ENCODE peak calls at places on chromosomes 6 and 20, in five cellular contexts. One of them, this sample, is unnamed.

GRCh38 chr6:133632206-133632605 is 256.7 kb upstream of the TCF21 start:
- DNase-seq in fibroblast of villous mesenchyme: peak; percentile 68
- DNase-seq in fibroblast of pulmonary artery: peak; percentile 81
- DNase-seq in GM23338: no peak
- DNase-seq in cardiac fibroblast: peak; percentile 79
- DNase-seq in this sample: no peak

GRCh38 chr6:4914412-4915159 is 89.3 kb downstream of the RPP40 start:
- DNase-seq in GM23338: no peak
- DNase-seq in fibroblast of villous mesenchyme: peak; percentile 83
- DNase-seq in cardiac fibroblast: peak; percentile 58
- DNase-seq in fibroblast of pulmonary artery: no peak
- DNase-seq in this sample: no peak

GRCh38 chr6:25138024-25138696 is 141.0 kb upstream of the CARMIL1 start:
- DNase-seq in fibroblast of villous mesenchyme: peak; percentile 82
- DNase-seq in cardiac fibroblast: peak; percentile 86
- DNase-seq in fibroblast of pulmonary artery: peak; percentile 87
- DNase-seq in GM23338: no peak
- DNase-seq in this sample: no peak

GRCh38 chr6:161272600-161273355 is 1.1 kb downstream of the AGPAT4 start:
- DNase-seq in fibroblast of villous mesenchyme: peak; percentile 58
- DNase-seq in cardiac fibroblast: peak; percentile 59
- DNase-seq in fibroblast of pulmonary artery: peak; percentile 53
- DNase-seq in GM23338: peak; percentile 86
- DNase-seq in this sample: peak; percentile 3

GRCh38 chr20:44748005-44748370 is 2.3 kb downstream of the KCNK15 start:
- DNase-seq in fibroblast of villous mesenchyme: no peak
- DNase-seq in cardiac fibroblast: peak; percentile 22
- DNase-seq in GM23338: no peak
- DNase-seq in fibroblast of pulmonary artery: no peak
- DNase-seq in this sample: peak; percentile 18

GRCh38 chr20:21102691-21103311 is 3.4 kb downstream of the LINC00237 start:
- DNase-seq in cardiac fibroblast: no peak
- DNase-seq in GM23338: peak; percentile 81
- DNase-seq in fibroblast of villous mesenchyme: peak; percentile 11
- DNase-seq in fibroblast of pulmonary artery: peak; percentile 7
- DNase-seq in this sample: no peak

GRCh38 chr20:36482044-36482473 is 59.3 kb upstream of the MYL9 start:
- DNase-seq in cardiac fibroblast: no peak
- DNase-seq in fibroblast of villous mesenchyme: no peak
- DNase-seq in GM23338: no peak
- DNase-seq in fibroblast of pulmonary artery: no peak
- DNase-seq in this sample: no peak

GRCh38 chr6:34664270-34664971 is 32.1 kb downstream of the ILRUN start:
- DNase-seq in fibroblast of villous mesenchyme: peak; percentile 72
- DNase-seq in GM23338: no peak
- DNase-seq in cardiac fibroblast: peak; percentile 76
- DNase-seq in fibroblast of pulmonary artery: peak; percentile 79
- DNase-seq in this sample: no peak

GRCh38 chr6:37131104-37131959 is 38.6 kb upstream of the PIM1 start:
- DNase-seq in fibroblast of villous mesenchyme: peak; percentile 52
- DNase-seq in cardiac fibroblast: no peak
- DNase-seq in GM23338: no peak
- DNase-seq in fibroblast of pulmonary artery: no peak
- DNase-seq in this sample: no peak

GRCh38 chr6:134741193-134741521 is 208.7 kb downstream of the ALDH8A1 start:
- DNase-seq in fibroblast of pulmonary artery: no peak
- DNase-seq in GM23338: peak; percentile 52
- DNase-seq in cardiac fibroblast: no peak
- DNase-seq in fibroblast of villous mesenchyme: no peak
- DNase-seq in this sample: no peak

GRCh38 chr20:33875534-33876026 is 64.4 kb downstream of the CHMP4B start:
- DNase-seq in fibroblast of villous mesenchyme: no peak
- DNase-seq in fibroblast of pulmonary artery: no peak
- DNase-seq in GM23338: no peak
- DNase-seq in cardiac fibroblast: no peak
- DNase-seq in this sample: no peak

GRCh38 chr20:33871362-33871761 is 60.2 kb downstream of the CHMP4B start:
- DNase-seq in GM23338: no peak
- DNase-seq in cardiac fibroblast: no peak
- DNase-seq in fibroblast of villous mesenchyme: peak; percentile 32
- DNase-seq in fibroblast of pulmonary artery: peak; percentile 24
- DNase-seq in this sample: no peak

GRCh38 chr20:33878583-33878982 is 67.4 kb downstream of the CHMP4B start:
- DNase-seq in fibroblast of villous mesenchyme: no peak
- DNase-seq in GM23338: no peak
- DNase-seq in cardiac fibroblast: no peak
- DNase-seq in fibroblast of pulmonary artery: no peak
- DNase-seq in this sample: no peak

GRCh38 chr20:33874129-33874528 is 63.0 kb downstream of the CHMP4B start:
- DNase-seq in fibroblast of villous mesenchyme: no peak
- DNase-seq in cardiac fibroblast: no peak
- DNase-seq in GM23338: no peak
- DNase-seq in fibroblast of pulmonary artery: no peak
- DNase-seq in this sample: no peak

DNA sequence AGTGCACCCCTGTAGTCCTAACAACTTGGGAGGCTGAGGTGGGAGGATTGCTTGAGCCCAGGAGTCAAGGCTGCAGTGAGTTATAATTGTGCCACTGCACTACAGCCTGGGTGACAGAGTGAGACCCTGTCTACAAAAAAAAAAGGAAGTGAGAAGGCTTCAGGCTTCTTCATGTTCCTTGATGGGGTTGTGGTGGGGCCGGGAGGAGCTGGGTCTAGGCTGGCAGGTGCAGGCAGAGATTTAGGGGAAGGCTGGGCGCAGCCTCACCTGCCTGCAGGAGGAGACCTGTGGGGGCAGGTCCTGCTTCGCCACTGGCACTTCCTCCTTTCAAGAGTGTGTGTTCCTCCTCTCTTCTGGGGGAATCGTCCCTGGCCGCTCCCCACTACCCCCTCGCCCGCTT is 63.9 kb downstream of the CHMP4B start:
- DNase-seq in fibroblast of pulmonary artery: no peak
- DNase-seq in cardiac fibroblast: no peak
- DNase-seq in GM23338: no peak
- DNase-seq in fibroblast of villous mesenchyme: no peak
- DNase-seq in this sample: no peak
- H3K4me3 ChIP-seq in fibroblast of pulmonary artery: no peak overlapping the region
- H3K4me3 ChIP-seq in cardiac fibroblast: no peak overlapping the region
- H3K4me3 ChIP-seq in GM23338: no peak overlapping the region
- H3K4me3 ChIP-seq in fibroblast of villous mesenchyme: no peak overlapping the region
- H3K4me3 ChIP-seq in this sample: no peak overlapping the region

GRCh38 chr20:31695849-31696804 is 26.5 kb downstream of the BCL2L1 start:
- DNase-seq in fibroblast of villous mesenchyme: peak; percentile 76
- DNase-seq in GM23338: no peak
- DNase-seq in fibroblast of pulmonary artery: peak; percentile 60
- DNase-seq in cardiac fibroblast: peak; percentile 92
- DNase-seq in this sample: peak; percentile 84
- H3K4me3 ChIP-seq in fibroblast of villous mesenchyme: no peak overlapping the region
- H3K4me3 ChIP-seq in GM23338: no peak overlapping the region
- H3K4me3 ChIP-seq in fibroblast of pulmonary artery: no peak overlapping the region
- H3K4me3 ChIP-seq in cardiac fibroblast: no peak overlapping the region
- H3K4me3 ChIP-seq in this sample: no peak overlapping the region

DNA sequence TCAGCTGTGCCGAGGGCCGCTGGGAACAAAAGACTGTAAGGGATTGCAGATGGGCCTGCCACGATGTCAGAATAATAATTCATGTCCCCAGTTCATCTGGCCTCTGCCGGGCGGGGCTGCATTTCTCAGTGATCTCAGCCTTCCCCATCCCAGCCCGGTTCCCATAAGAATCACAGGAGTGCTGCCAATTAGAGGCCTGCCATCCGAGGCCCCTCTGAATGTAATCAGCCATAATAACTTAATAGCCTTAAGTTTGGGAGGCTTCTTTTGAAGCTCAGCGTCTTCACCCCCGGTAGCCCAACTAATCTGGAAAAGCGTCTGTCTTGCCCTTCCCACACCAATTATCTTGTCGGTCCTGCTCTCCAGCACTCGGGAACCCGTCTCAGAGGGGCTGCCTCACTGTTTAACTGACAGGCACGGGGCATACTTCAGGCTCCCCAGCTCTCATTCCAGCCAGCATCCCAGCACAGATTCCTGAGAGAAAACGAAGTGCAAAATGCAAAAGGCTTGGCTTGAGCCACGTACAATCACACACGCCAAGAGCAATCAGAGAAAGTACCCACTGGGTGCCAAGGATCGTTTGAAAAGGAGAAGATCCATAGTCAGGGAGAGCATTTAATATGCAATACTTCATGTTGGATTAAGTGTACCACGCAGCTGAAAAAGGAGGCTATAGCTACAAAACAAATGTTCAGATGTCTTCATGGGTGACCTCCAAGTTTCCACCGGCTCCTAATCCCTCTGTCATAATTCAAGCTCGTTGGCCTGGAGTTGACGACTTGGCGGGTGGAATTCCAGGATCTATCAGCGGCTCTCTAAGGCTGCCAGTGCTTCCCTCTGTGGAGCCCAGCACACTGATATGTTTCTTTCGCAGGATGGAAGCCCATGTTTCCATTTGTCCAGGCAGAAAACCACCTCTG is 53.8 kb upstream of the STX16 start:
- DNase-seq in fibroblast of villous mesenchyme: peak; percentile 40
- DNase-seq in cardiac fibroblast: no peak
- DNase-seq in fibroblast of pulmonary artery: no peak
- DNase-seq in GM23338: no peak
- DNase-seq in this sample: no peak
- H3K4me3 ChIP-seq in fibroblast of villous mesenchyme: no peak overlapping the region
- H3K4me3 ChIP-seq in cardiac fibroblast: no peak overlapping the region
- H3K4me3 ChIP-seq in fibroblast of pulmonary artery: no peak overlapping the region
- H3K4me3 ChIP-seq in GM23338: no peak overlapping the region
- H3K4me3 ChIP-seq in this sample: no peak overlapping the region

DNA sequence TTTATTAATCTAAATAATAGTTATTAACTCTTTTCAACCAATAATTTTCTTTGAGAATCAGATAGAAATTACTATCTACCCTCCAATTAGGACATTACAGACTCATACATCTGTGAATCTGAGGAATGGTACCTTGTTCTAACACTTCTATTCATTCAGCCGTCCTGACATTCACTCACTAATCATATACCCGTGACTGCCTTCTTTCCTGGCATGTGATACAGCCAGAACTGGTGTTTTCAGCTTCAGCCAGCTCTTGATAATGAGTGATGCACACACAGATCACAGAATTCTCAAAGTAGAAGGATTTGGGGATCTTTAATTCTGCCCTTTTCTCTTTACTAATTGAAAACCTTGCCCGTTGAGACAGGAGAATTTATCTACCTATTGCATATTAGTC is 499.9 kb downstream of the UTRN start:
- DNase-seq in cardiac fibroblast: no peak
- DNase-seq in GM23338: no peak
- DNase-seq in fibroblast of villous mesenchyme: no peak
- DNase-seq in fibroblast of pulmonary artery: no peak
- DNase-seq in this sample: no peak
- H3K4me3 ChIP-seq in cardiac fibroblast: no peak overlapping the region
- H3K4me3 ChIP-seq in GM23338: no peak overlapping the region
- H3K4me3 ChIP-seq in fibroblast of villous mesenchyme: no peak overlapping the region
- H3K4me3 ChIP-seq in fibroblast of pulmonary artery: no peak overlapping the region
- H3K4me3 ChIP-seq in this sample: no peak overlapping the region

DNA sequence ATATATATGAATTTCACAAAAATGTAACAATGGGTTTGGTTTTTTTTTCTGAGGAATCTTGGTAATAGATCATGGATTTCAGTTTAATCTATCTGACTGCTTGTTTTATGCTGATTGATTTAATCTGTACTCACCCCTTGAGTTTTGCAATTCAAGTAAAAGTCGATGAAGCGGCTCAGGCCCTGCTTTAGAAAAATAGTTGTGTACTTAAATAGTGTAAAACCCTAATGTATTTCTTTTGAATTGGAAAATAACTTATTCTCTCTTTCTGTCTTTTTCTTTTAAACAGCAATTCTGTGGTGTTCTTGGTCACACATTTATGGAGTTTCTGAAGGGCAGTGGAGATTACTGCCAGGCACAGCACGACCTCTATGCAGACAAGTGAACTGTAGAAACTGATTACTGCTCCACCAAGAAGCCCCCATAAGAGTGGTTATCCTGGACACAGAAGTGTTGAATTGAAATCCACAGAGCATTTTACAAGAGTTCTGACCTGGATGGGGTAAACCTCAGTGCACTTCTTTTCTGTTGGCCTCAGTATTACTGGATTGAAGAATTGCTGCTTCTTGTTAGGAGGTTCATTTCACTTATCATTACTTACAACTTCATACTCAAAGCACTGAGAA is 4.0 kb downstream of the LOC128125822 start:
- DNase-seq in fibroblast of pulmonary artery: no peak
- DNase-seq in fibroblast of villous mesenchyme: no peak
- DNase-seq in cardiac fibroblast: no peak
- DNase-seq in GM23338: no peak
- DNase-seq in this sample: no peak
- H3K4me3 ChIP-seq in fibroblast of pulmonary artery: no peak overlapping the region
- H3K4me3 ChIP-seq in fibroblast of villous mesenchyme: no peak overlapping the region
- H3K4me3 ChIP-seq in cardiac fibroblast: no peak overlapping the region
- H3K4me3 ChIP-seq in GM23338: no peak overlapping the region
- H3K4me3 ChIP-seq in this sample: no peak overlapping the region

This sample was measured in HCT116.